ENCODE peak calls at places on chromosomes 13 and 19, in six cellular contexts. G is neuronal stem cell, F is trophoblast cell, X is HCT116, R is IMR-90, J is mammary epithelial cell. B is an unnamed sample.

GRCh38 chr13:102914629-102914935 is 68.8 kb downstream of the ERCC5 start:
- DNase-seq in G (no peak), F (no peak), X (no peak), R (no peak), J (no peak), B (no peak)

GRCh38 chr19:1746401-1747284 is 6.7 kb upstream of the ONECUT3 start:
- DNase-seq in G (no peak), F (no peak), X (peak), R (peak), J (peak), B (peak)

GRCh38 chr19:55642153-55643002 is 1.1 kb upstream of the ZNF581 start:
- DNase-seq in G (no peak), F (no peak), X (no peak), R (no peak), J (no peak), B (peak)

GRCh38 chr13:112510002-112510780 is 77.8 kb downstream of the TUBGCP3 start:
- DNase-seq in G (peak), F (peak), X (peak), R (peak), J (peak), B (peak)

GRCh38 chr19:31312004-31312403 is 37.2 kb downstream of the TSHZ3 start:
- DNase-seq in G (no peak), F (no peak), X (no peak), R (peak), J (peak), B (peak)

GRCh38 chr19:31538879-31539278 is 189.6 kb upstream of the TSHZ3 start:
- DNase-seq in G (no peak), F (no peak), X (no peak), R (no peak), J (no peak), B (no peak)

GRCh38 chr19:2327773-2328400 is 499 bp downstream of the LSM7 start:
- DNase-seq in G (peak), F (peak), X (peak), R (peak), J (peak), B (peak)

GRCh38 chr19:54390942-54391577 is 24.2 kb upstream of the TTYH1 start:
- DNase-seq in G (peak), F (peak), X (peak), R (peak), J (peak), B (peak)

GRCh38 chr19:14096272-14096992 is 5.9 kb upstream of the SAMD1 start:
- DNase-seq in G (no peak), F (no peak), X (no peak), R (no peak), J (no peak), B (no peak)

GRCh38 chr13:99176309-99177276 is 24.1 kb upstream of the UBAC2 start:
- DNase-seq in G (peak), F (peak), X (peak), R (peak), J (peak), B (peak)

GRCh38 chr19:54248016-54248601 is 5.5 kb upstream of the LILRA6 start:
- DNase-seq in G (no peak), F (peak), X (no peak), R (peak), J (no peak), B (peak)

GRCh38 chr13:71632721-71633120 is 234.3 kb downstream of the DACH1 start:
- DNase-seq in G (no peak), F (no peak), X (no peak), R (no peak), J (no peak), B (no peak)

GRCh38 chr13:59352600-59352999 is 811.1 kb downstream of the DIAPH3 start:
- DNase-seq in G (no peak), F (no peak), X (no peak), R (no peak), J (no peak), B (no peak)

GRCh38 chr19:17645339-17645963 is 42.7 kb downstream of the UNC13A start:
- DNase-seq in G (no peak), F (no peak), X (no peak), R (no peak), J (no peak), B (no peak)

GRCh38 chr13:62014299-62014698 is 598.6 kb upstream of the PCDH20 start:
- DNase-seq in G (no peak), F (no peak), X (peak), R (peak), J (no peak), B (no peak)

GRCh38 chr13:76874466-76874865 is 11.7 kb downstream of the KCTD12 start:
- DNase-seq in G (no peak), F (no peak), X (no peak), R (no peak), J (no peak), B (no peak)

GRCh38 chr19:3202346-3202745 is 16.6 kb downstream of the NCLN start:
- DNase-seq in G (no peak), F (no peak), X (no peak), R (no peak), J (no peak), B (no peak)

GRCh38 chr13:66691149-66691548 is 539.0 kb downstream of the PCDH9 start:
- DNase-seq in G (no peak), F (no peak), X (no peak), R (no peak), J (no peak), B (no peak)

GRCh38 chr13:32212420-32212819 is 102.7 kb downstream of the ZAR1L start:
- DNase-seq in G (no peak), F (no peak), X (no peak), R (peak), J (peak), B (peak)

GRCh38 chr19:18074192-18074591 is 12.5 kb downstream of the IL12RB1 start:
- DNase-seq in G (no peak), F (no peak), X (no peak), R (no peak), J (no peak), B (no peak)

GRCh38 chr13:78020861-78021260 is 102.2 kb upstream of the EDNRB start:
- DNase-seq in G (peak), F (no peak), X (no peak), R (no peak), J (no peak), B (no peak)

GRCh38 chr13:78024996-78025395 is 106.4 kb upstream of the EDNRB start:
- DNase-seq in G (no peak), F (no peak), X (no peak), R (no peak), J (no peak), B (no peak)

DNA sequence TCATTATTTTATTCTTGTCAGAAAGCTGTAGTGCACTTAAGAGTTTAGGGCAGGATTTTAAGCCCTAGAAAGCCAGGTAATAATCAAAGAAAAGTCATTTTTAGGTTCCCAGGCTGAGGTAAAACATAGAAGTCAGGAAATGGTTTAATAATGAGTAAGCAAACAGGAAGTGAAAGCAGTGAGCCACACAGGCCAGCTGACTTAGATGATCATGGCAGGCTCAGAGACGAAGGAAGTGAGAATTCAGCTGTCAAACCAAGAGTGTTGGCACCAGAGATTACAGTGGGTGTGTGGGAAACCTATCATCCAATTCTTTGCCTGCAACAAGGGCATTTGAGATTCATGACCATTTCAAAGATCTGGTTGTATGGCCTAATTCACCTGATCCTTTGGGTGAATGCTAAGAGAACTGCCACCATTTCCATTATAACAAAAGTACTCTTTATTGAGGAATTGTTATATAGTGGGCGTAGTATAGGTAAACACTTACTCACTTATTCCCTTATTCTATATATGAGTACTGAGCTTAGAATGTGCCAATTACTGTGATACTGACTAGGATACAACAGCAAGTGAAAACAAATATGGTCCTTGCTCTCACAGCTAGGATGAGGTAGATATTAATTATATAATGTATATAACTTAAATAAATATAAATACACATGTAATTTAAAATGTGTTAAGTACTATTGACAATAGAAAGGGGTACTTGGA is 103.7 kb upstream of the EDNRB start:
- DNase-seq in G (no peak), F (no peak), X (no peak), R (peak), J (peak), B (peak)
- H3K27ac ChIP-seq in G (no peak), F (no peak), X (no peak), R (no peak), J (peak), B (no peak)

GRCh38 chr19:10468133-10468532 is 35.0 kb downstream of the KEAP1 start:
- DNase-seq in G (no peak), F (no peak), X (no peak), R (no peak), J (no peak), B (no peak)
- H3K9ac ChIP-seq in G (no peak), F (no peak), X (no peak), R (no peak), J (no peak), B (no peak)

DNA sequence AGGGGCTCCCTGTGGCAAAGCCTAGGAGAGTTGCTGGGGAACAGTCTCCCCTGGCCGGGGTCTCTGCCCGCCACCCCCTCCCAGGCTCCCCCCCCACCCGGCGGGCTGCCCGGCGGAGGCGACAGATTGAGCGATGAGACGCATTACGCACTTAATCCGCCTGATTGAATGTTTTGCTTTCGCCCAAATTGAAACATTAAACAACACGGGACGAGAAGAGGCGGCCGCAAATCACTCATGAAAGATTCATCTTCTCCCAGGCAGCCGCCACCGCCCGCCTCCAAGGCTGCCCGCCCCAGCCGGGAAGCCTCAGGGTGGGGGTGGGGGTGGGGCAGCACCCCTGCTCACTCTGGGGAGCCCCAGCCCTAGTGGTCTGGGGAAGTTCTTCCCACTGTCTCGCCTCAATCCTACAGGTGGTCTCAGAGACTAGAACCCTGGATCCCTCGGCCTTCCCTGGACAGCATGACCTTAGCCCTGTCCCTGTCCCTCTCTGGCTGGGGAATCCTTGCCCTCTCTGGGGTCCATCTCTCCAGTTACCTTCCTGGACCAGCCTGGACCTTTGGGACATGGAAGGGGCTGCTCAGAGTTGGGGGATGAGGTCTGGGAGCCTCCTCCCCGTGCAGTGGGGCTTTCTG is 7.6 kb upstream of the ERFL start:
- DNase-seq in G (no peak), F (no peak), X (no peak), R (no peak), J (no peak), B (peak)
- H3K27ac ChIP-seq in G (no peak), F (no peak), X (no peak), R (no peak), J (no peak), B (peak)

DNA sequence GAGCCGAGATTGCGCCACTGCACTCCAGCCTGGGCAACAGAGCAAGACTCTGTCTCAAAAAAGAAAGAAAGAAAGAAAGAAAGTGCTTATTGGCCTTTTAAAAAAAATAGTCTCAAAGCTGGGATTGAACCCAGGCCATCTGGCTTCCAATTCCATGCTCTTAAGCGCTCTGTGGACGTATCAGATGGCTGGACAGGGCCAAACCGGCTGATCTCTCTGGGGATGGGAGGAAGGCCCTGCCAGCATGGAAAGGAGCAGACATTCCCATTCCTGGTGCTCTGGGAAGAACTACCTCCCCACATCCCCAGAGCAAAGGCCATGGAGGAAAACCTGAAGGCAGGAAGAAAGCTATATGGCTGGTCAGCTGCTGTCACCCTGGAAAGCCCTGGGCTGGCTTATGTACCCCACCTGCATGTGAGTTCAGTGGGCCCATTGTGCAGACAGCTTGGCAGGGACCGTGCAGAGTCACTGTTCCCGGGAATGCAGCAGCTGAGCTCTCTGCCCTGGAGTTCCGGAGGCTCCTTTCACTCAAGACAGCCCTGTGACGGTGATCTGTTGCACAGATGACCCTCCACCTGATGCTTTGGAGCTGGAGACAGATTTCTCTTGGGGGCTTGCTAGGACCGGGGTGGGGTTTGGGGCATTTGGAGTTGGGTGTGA is 84.3 kb downstream of the SIPA1L3 start:
- DNase-seq in G (no peak), F (peak), X (no peak), R (no peak), J (no peak), B (no peak)
- H3K9ac ChIP-seq in G (no peak), F (no peak), X (peak), R (no peak), J (no peak), B (no peak)

GRCh38 chr13:35389535-35389934 is 87.0 kb downstream of the MAB21L1 start:
- DNase-seq in G (no peak), F (no peak), X (no peak), R (no peak), J (no peak), B (no peak)

GRCh38 chr13:35388456-35388855 is 88.0 kb downstream of the MAB21L1 start:
- DNase-seq in G (no peak), F (no peak), X (no peak), R (no peak), J (no peak), B (peak)

GRCh38 chr13:35393886-35394285 is 82.6 kb downstream of the MAB21L1 start:
- DNase-seq in G (no peak), F (no peak), X (no peak), R (no peak), J (no peak), B (no peak)

GRCh38 chr13:35392768-35393167 is 83.7 kb downstream of the MAB21L1 start:
- DNase-seq in G (no peak), F (no peak), X (no peak), R (no peak), J (no peak), B (no peak)

GRCh38 chr13:35388979-35389378 is 87.5 kb downstream of the MAB21L1 start:
- DNase-seq in G (peak), F (no peak), X (no peak), R (peak), J (no peak), B (peak)
- H3K27ac ChIP-seq in G (no peak), F (no peak), X (no peak), R (no peak), J (no peak), B (no peak)

GRCh38 chr19:16095071-16095571 is 16.6 kb upstream of the RAB8A start:
- DNase-seq in G (no peak), F (no peak), X (no peak), R (no peak), J (no peak), B (no peak)
- H3K9ac ChIP-seq in G (no peak), F (no peak), X (no peak), R (no peak), J (no peak), B (no peak)

GRCh38 chr13:105774739-105775460 is 760.6 kb downstream of the EFNB2 start:
- DNase-seq in G (no peak), F (no peak), X (peak), R (peak), J (no peak), B (no peak)
- H3K27ac ChIP-seq in G (no peak), F (peak), X (peak), R (no peak), J (no peak), B (no peak)

GRCh38 chr19:531753-532571 is at the start of gene CDC34:
- DNase-seq in G (no peak), F (no peak), X (no peak), R (no peak), J (no peak), B (peak)
- H3K9ac ChIP-seq in G (peak), F (peak), X (peak), R (peak), J (peak), B (peak)

DNA sequence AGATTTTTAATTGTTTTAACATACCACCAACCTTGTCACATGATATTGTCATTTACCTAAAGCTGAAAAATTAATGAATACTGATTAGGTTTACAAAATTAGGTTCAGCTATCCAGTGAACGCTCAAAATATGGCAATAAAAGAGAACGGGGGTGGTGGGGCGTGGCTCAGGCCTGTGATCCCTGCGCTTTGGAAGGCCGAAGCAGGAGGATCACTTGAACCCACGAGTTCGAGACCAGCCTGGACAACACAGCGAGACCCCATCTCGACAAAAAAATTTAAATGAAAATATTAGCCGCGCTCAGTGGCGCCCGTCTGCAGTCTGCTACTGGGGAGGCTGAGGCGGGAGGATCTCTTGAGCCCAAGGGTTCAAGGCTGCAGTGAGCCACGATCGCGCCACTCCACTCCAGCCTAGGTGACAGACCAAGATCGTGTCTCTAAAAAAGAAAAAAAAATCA is 516 bp upstream of the FAM32A start:
- DNase-seq in G (no peak), F (no peak), X (no peak), R (no peak), J (no peak), B (no peak)
- H3K27ac ChIP-seq in G (no peak), F (no peak), X (peak), R (peak), J (no peak), B (no peak)

DNA sequence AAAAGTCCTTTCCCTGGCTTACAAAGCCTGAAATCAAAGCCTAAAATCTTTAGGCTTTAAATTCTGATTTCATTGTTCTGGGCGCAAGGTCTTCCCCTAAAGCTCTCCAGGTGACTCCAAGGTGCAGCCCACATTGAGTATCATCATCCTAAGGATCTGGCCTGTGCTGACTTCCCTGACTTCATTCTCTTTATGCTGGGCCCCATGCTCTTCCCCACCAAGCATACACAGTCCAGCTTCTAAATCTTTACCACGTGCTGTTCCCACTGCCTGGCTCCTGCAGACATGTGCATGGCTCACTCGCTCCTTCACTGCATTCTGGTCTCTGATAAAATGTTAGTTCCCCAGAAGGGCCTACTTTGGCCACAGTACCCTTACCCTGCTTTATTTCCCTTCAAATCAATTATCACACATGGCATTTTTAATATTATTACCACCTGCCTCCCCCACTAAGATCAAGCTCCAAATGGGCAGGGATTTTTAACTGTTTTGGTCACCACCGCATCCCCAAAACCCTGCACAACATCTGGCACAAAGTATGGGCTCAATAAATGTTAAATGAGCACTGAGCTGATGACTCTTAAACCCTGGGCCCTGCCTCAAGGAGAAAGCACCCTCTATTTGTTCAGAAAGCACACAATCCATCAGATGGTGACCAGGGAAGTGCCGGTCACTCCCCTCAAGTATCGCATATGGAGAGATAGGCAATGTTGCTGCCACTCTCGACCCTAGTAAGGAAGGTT is 3.3 kb downstream of the FBL start:
- DNase-seq in G (no peak), F (no peak), X (no peak), R (no peak), J (no peak), B (no peak)
- H3K9ac ChIP-seq in G (peak), F (no peak), X (peak), R (peak), J (no peak), B (peak)

B was measured in GM23248.